ENCODE peak calls at places on chromosomes 16 and 17, in seven cellular contexts. K, Q, U, W, F, D and I are unnamed samples.

GRCh38 chr17:3683054-3683511 is 12.9 kb downstream of the P2RX5 start:
- DNase-seq in Q (no peak), D (peak; percentile 74), K (no peak), F (peak; percentile 19), U (no peak), W (peak; percentile 67), I (no peak)

GRCh38 chr17:7024402-7024785 is 1.5 kb downstream of the BCL6B start:
- DNase-seq in W (no peak), K (no peak), F (no peak), D (no peak), Q (no peak), U (no peak), I (no peak)

GRCh38 chr17:63436523-63437110 is 9.5 kb downstream of the CYB561 start:
- DNase-seq in D (no peak), W (no peak), F (no peak), Q (peak; percentile 50), K (no peak), U (no peak), I (no peak)

GRCh38 chr16:70553175-70553574 is 29.6 kb downstream of the SF3B3 start:
- DNase-seq in Q (no peak), D (no peak), K (no peak), W (no peak), F (peak; percentile 60), U (no peak), I (no peak)

GRCh38 chr17:1315891-1316403 is 36.5 kb downstream of the TRARG1 start:
- DNase-seq in U (no peak), D (no peak), W (no peak), Q (no peak), K (no peak), F (no peak), I (no peak)

GRCh38 chr16:49473131-49473530 is 99.5 kb downstream of the C16orf78 start:
- DNase-seq in K (no peak), U (no peak), Q (peak; percentile 36), D (no peak), W (no peak), F (no peak), I (no peak)

GRCh38 chr17:9918804-9919352 is 13.8 kb upstream of the RCVRN start:
- DNase-seq in D (no peak), F (no peak), U (no peak), W (no peak), Q (no peak), K (no peak), I (no peak)

GRCh38 chr17:67435122-67435521 is 58.0 kb downstream of the PITPNC1 start:
- DNase-seq in D (peak; percentile 82), W (no peak), U (no peak), Q (no peak), K (no peak), F (no peak), I (no peak)

GRCh38 chr16:25038239-25038954 is 23.2 kb upstream of the ARHGAP17 start:
- DNase-seq in Q (no peak), W (no peak), K (no peak), U (no peak), D (no peak), F (no peak), I (no peak)

GRCh38 chr16:11016993-11017392 is 72.6 kb downstream of the CLEC16A start:
- DNase-seq in Q (peak; percentile 96), W (peak; percentile 84), F (peak; percentile 93), K (peak; percentile 19), U (no peak), D (no peak), I (peak; percentile 69)

GRCh38 chr17:67151717-67152116 is 93.3 kb downstream of the HELZ start:
- DNase-seq in Q (no peak), D (no peak), W (peak; percentile 76), F (peak; percentile 85), U (no peak), K (no peak), I (peak; percentile 9)

GRCh38 chr16:68893710-68894705 is 50.7 kb downstream of the TANGO6 start:
- DNase-seq in W (no peak), Q (no peak), K (no peak), U (no peak), D (no peak), F (no peak), I (no peak)

GRCh38 chr16:12580809-12581208 is 222.9 kb downstream of the CPPED1 start:
- DNase-seq in W (no peak), U (no peak), F (peak; percentile 55), Q (peak; percentile 6), K (no peak), D (no peak), I (no peak)

GRCh38 chr17:142102-142661 is 4.8 kb downstream of the SCGB1C2 start:
- DNase-seq in F (peak; percentile 11), K (peak; percentile 3), Q (peak; percentile 27), W (peak; percentile 27), D (no peak), U (no peak), I (no peak)

GRCh38 chr16:3059041-3059722 is 6.3 kb upstream of the IL32 start:
- DNase-seq in Q (peak; percentile 95), W (peak; percentile 87), U (peak; percentile 33), K (peak; percentile 72), F (peak; percentile 78), D (peak; percentile 89), I (peak; percentile 28)

GRCh38 chr16:57798267-57798810 is 4.0 kb downstream of the KIFC3 start:
- DNase-seq in F (no peak), U (no peak), D (no peak), Q (no peak), W (no peak), K (no peak), I (no peak)

GRCh38 chr16:62913924-62914323 is 877.7 kb upstream of the CDH8 start:
- DNase-seq in D (no peak), F (no peak), K (no peak), Q (no peak), W (no peak), U (no peak), I (no peak)

GRCh38 chr17:50452627-50453300 is 15.9 kb downstream of the CHAD start:
- DNase-seq in K (no peak), U (no peak), D (no peak), W (peak; percentile 48), Q (peak; percentile 72), F (peak; percentile 59), I (no peak)

GRCh38 chr17:58284613-58285421 is 4.1 kb upstream of the MPO start:
- DNase-seq in F (no peak), D (no peak), Q (no peak), K (no peak), W (no peak), U (no peak), I (no peak)
- H3K27ac ChIP-seq in F (no peak overlapping the region), D (no peak overlapping the region), Q (no peak overlapping the region), K (no peak overlapping the region), W (no peak overlapping the region), U (no peak overlapping the region), I (no peak overlapping the region)

GRCh38 chr16:75296606-75297005 is 45.2 kb upstream of the BCAR1 start:
- DNase-seq in U (no peak), F (no peak), Q (no peak), K (no peak), W (no peak), D (no peak), I (no peak)

GRCh38 chr16:75293746-75294145 is 42.3 kb upstream of the BCAR1 start:
- DNase-seq in U (no peak), W (no peak), D (no peak), F (no peak), K (no peak), Q (no peak), I (no peak)

GRCh38 chr16:75294773-75295172 is 43.3 kb upstream of the BCAR1 start:
- DNase-seq in K (no peak), W (no peak), U (no peak), D (no peak), Q (no peak), F (no peak), I (no peak)

GRCh38 chr16:75301804-75302203 is 50.4 kb upstream of the BCAR1 start:
- DNase-seq in W (no peak), K (no peak), F (no peak), D (no peak), U (no peak), Q (no peak), I (no peak)

DNA sequence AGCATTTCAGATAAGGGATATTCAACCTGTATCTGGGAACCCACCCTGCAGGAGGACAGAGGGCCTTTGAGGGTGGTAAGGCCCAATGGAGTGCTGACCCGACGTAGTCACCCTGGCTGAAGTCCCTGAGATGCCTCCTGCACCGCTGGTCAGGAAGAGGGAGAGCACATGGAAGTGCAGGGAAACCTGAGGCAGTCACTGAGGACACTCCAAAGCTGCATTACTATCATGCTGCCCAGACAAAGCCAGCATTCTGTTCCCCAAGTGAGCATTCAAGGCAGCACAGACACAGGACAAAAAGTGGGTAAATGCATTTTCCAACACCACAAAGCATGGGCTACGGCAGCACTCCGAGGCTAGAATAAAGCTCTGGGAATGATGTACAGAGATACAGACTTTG is 46.8 kb upstream of the BCAR1 start:
- DNase-seq in Q (no peak), K (no peak), D (no peak), U (no peak), W (no peak), F (no peak), I (no peak)
- H3K27ac ChIP-seq in Q (no peak overlapping the region), K (no peak overlapping the region), D (no peak overlapping the region), U (no peak overlapping the region), W (no peak overlapping the region), F (no peak overlapping the region), I (peak overlapping the region; percentile 24)

GRCh38 chr17:82687375-82687861 is 11.1 kb downstream of the RAB40B start:
- DNase-seq in W (no peak), K (peak; percentile 79), F (peak; percentile 90), U (no peak), Q (no peak), D (peak; percentile 3), I (peak; percentile 49)
- H3K27ac ChIP-seq in W (peak overlapping the region; percentile 13), K (peak overlapping the region; percentile 64), F (peak overlapping the region; percentile 61), U (no peak overlapping the region), Q (no peak overlapping the region), D (no peak overlapping the region), I (peak overlapping the region; percentile 98)

DNA sequence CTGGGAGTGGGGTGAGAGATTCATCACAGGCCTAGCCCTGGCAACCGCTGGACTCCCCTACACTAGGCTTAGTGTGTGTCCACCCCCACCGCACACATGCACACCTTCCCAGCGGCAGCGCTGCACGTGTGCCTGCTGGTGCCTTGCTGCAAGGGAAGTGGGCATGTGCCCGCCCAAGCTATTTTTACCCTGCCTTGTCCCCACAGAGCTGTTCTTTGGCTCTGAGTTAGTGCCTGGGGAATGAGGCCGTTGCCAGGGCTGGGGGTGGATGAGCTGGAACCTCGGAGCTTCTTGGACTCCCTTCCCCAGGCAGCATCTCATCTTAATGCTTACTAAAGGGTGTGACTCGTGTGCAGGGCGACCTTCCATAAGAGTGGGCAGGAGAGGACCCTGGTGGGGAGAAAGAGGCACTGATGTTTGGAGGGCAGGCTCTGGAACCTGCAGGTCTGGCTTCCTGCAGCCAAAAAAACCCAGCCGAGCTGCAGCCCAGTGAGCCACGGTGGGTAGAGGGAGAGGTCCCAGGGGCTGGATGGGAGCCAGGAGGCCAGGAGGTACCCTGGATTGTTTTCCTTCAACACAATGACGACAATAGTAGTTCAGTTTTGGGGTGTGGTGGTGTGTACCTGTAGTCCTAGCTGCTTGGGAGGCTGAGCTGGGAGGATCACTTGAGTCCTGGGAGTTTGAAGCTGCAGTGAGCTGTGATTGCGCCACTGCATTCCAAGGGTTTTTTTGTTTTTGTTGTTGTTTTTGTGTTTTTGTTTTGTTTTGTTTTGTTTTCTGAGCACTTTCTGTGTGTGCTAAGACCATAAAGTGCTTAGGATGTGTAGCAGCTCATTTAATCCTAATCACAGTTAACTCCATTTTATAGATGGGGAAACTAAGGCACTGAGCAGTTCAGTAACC is 119.0 kb downstream of the RAB11FIP4 start:
- DNase-seq in F (no peak), K (no peak), Q (no peak), U (no peak), D (peak; percentile 44), W (no peak), I (peak; percentile 47)
- H3K27ac ChIP-seq in F (no peak overlapping the region), K (no peak overlapping the region), Q (no peak overlapping the region), U (no peak overlapping the region), D (peak overlapping the region; percentile 70), W (no peak overlapping the region), I (peak overlapping the region; percentile 82)

GRCh38 chr17:19945009-19945650 is 32.5 kb downstream of the AKAP10 start:
- DNase-seq in Q (no peak), D (no peak), W (no peak), K (no peak), U (no peak), F (no peak), I (no peak)
- H3K27ac ChIP-seq in Q (no peak overlapping the region), D (no peak overlapping the region), W (no peak overlapping the region), K (no peak overlapping the region), U (no peak overlapping the region), F (no peak overlapping the region), I (no peak overlapping the region)